ENCODE peak calls at places on chromosome 11, in five cellular contexts. One of them, this sample, is unnamed.

GRCh38 chr11:45872513-45873356 is 12.7 kb upstream of the MAPK8IP1 start:
- DNase-seq in GM23338: peak; percentile 95
- DNase-seq in fibroblast of lung: peak; percentile 86
- DNase-seq in GM12878: no peak
- DNase-seq in PC-3: peak; percentile 59
- DNase-seq in this sample: peak; percentile 23

GRCh38 chr11:46604796-46605195 is 11.0 kb upstream of the AMBRA1 start:
- DNase-seq in GM23338: no peak
- DNase-seq in fibroblast of lung: no peak
- DNase-seq in GM12878: no peak
- DNase-seq in PC-3: no peak
- DNase-seq in this sample: no peak

GRCh38 chr11:19519912-19520641 is 192.6 kb upstream of the NAV2 start:
- DNase-seq in GM23338: no peak
- DNase-seq in fibroblast of lung: peak; percentile 11
- DNase-seq in GM12878: no peak
- DNase-seq in PC-3: no peak
- DNase-seq in this sample: no peak

GRCh38 chr11:19460718-19461405 is 220.1 kb upstream of the E2F8 start:
- DNase-seq in GM23338: no peak
- DNase-seq in fibroblast of lung: peak; percentile 13
- DNase-seq in GM12878: no peak
- DNase-seq in PC-3: no peak
- DNase-seq in this sample: no peak

GRCh38 chr11:69352715-69353325 is 58.9 kb downstream of the MYEOV start:
- DNase-seq in GM23338: no peak
- DNase-seq in fibroblast of lung: peak; percentile 91
- DNase-seq in GM12878: no peak
- DNase-seq in PC-3: peak; percentile 96
- DNase-seq in this sample: peak; percentile 92

GRCh38 chr11:19164230-19164855 is 37.4 kb downstream of the CSRP3 start:
- DNase-seq in GM23338: no peak
- DNase-seq in fibroblast of lung: no peak
- DNase-seq in GM12878: no peak
- DNase-seq in PC-3: no peak
- DNase-seq in this sample: no peak

GRCh38 chr11:69088676-69089146 is 40.0 kb downstream of the TPCN2 start:
- DNase-seq in GM23338: peak; percentile 95
- DNase-seq in fibroblast of lung: peak; percentile 82
- DNase-seq in GM12878: peak; percentile 28
- DNase-seq in PC-3: peak; percentile 93
- DNase-seq in this sample: no peak

GRCh38 chr11:47399860-47400812 is 8.3 kb upstream of the SLC39A13 start:
- DNase-seq in GM23338: peak; percentile 75
- DNase-seq in fibroblast of lung: no peak
- DNase-seq in GM12878: no peak
- DNase-seq in PC-3: no peak
- DNase-seq in this sample: no peak

GRCh38 chr11:44988981-44989635 is 38.4 kb upstream of the TP53I11 start:
- DNase-seq in GM23338: no peak
- DNase-seq in fibroblast of lung: no peak
- DNase-seq in GM12878: no peak
- DNase-seq in PC-3: no peak
- DNase-seq in this sample: no peak

GRCh38 chr11:94803491-94803890 is 35.3 kb downstream of the AMOTL1 start:
- DNase-seq in GM23338: no peak
- DNase-seq in fibroblast of lung: no peak
- DNase-seq in GM12878: no peak
- DNase-seq in PC-3: no peak
- DNase-seq in this sample: no peak

GRCh38 chr11:59776210-59777066 is 21.3 kb downstream of the STX3 start:
- DNase-seq in GM23338: no peak
- DNase-seq in fibroblast of lung: peak; percentile 21
- DNase-seq in GM12878: no peak
- DNase-seq in PC-3: peak; percentile 99
- DNase-seq in this sample: peak; percentile 67

GRCh38 chr11:22192642-22193347 is at the start of gene ANO5:
- DNase-seq in GM23338: peak; percentile 81
- DNase-seq in fibroblast of lung: no peak
- DNase-seq in GM12878: no peak
- DNase-seq in PC-3: no peak
- DNase-seq in this sample: no peak

GRCh38 chr11:34245043-34245442 is 112.8 kb downstream of the ABTB2 start:
- DNase-seq in GM23338: no peak
- DNase-seq in fibroblast of lung: no peak
- DNase-seq in GM12878: no peak
- DNase-seq in PC-3: no peak
- DNase-seq in this sample: no peak

GRCh38 chr11:81995907-81996306 is 737.8 kb downstream of the FAM181B start:
- DNase-seq in GM23338: no peak
- DNase-seq in fibroblast of lung: peak; percentile 28
- DNase-seq in GM12878: no peak
- DNase-seq in PC-3: no peak
- DNase-seq in this sample: no peak

GRCh38 chr11:93216511-93217121 is 18.8 kb upstream of the SLC36A4 start:
- DNase-seq in GM23338: no peak
- DNase-seq in fibroblast of lung: no peak
- DNase-seq in GM12878: no peak
- DNase-seq in PC-3: no peak
- DNase-seq in this sample: no peak

GRCh38 chr11:42972741-42973140 is 339.1 kb upstream of the API5 start:
- DNase-seq in GM23338: no peak
- DNase-seq in fibroblast of lung: no peak
- DNase-seq in GM12878: no peak
- DNase-seq in PC-3: no peak
- DNase-seq in this sample: no peak

GRCh38 chr11:114060402-114061052 is 1.0 kb downstream of the ZBTB16 start:
- DNase-seq in GM23338: peak; percentile 51
- DNase-seq in fibroblast of lung: no peak
- DNase-seq in GM12878: no peak
- DNase-seq in PC-3: no peak
- DNase-seq in this sample: no peak

GRCh38 chr11:114059278-114059983 is at the start of gene ZBTB16:
- DNase-seq in GM23338: peak; percentile 92
- DNase-seq in fibroblast of lung: peak; percentile 95
- DNase-seq in GM12878: no peak
- DNase-seq in PC-3: no peak
- DNase-seq in this sample: no peak

GRCh38 chr11:114062272-114062671 is 2.8 kb downstream of the ZBTB16 start:
- DNase-seq in GM23338: no peak
- DNase-seq in fibroblast of lung: no peak
- DNase-seq in GM12878: no peak
- DNase-seq in PC-3: no peak
- DNase-seq in this sample: no peak

GRCh38 chr11:114059984-114060401 is 482 bp downstream of the ZBTB16 start:
- DNase-seq in GM23338: peak; percentile 53
- DNase-seq in fibroblast of lung: peak; percentile 53
- DNase-seq in GM12878: no peak
- DNase-seq in PC-3: no peak
- DNase-seq in this sample: no peak

GRCh38 chr11:114061053-114062049 is 1.8 kb downstream of the ZBTB16 start:
- DNase-seq in GM23338: peak; percentile 37
- DNase-seq in fibroblast of lung: peak; percentile 68
- DNase-seq in GM12878: no peak
- DNase-seq in PC-3: no peak
- DNase-seq in this sample: no peak
- TF ChIP-seq EZH2 in GM23338: peak; percentile 92
- TF ChIP-seq EZH2 in fibroblast of lung: peak; percentile 55
- TF ChIP-seq EZH2 in GM12878: no peak
- TF ChIP-seq EZH2 in PC-3: peak; percentile 81
- TF ChIP-seq EZH2 in this sample: no peak

GRCh38 chr11:39367526-39367925 is 2091.9 kb downstream of the LRRC4C start:
- DNase-seq in GM23338: no peak
- DNase-seq in fibroblast of lung: no peak
- DNase-seq in GM12878: no peak
- DNase-seq in PC-3: no peak
- DNase-seq in this sample: no peak
- H3K4me2 ChIP-seq in GM23338: no peak overlapping the region
- H3K4me2 ChIP-seq in fibroblast of lung: no peak overlapping the region
- H3K4me2 ChIP-seq in GM12878: no peak overlapping the region
- H3K4me2 ChIP-seq in PC-3: no peak overlapping the region
- H3K4me2 ChIP-seq in this sample: no peak overlapping the region

GRCh38 chr11:121570453-121570852 is 117.7 kb upstream of the SORL1-AS1 start:
- DNase-seq in GM23338: no peak
- DNase-seq in fibroblast of lung: no peak
- DNase-seq in GM12878: no peak
- DNase-seq in PC-3: no peak
- DNase-seq in this sample: no peak

GRCh38 chr11:121572581-121573059 is 119.9 kb upstream of the SORL1-AS1 start:
- DNase-seq in GM23338: peak; percentile 17
- DNase-seq in fibroblast of lung: no peak
- DNase-seq in GM12878: no peak
- DNase-seq in PC-3: no peak
- DNase-seq in this sample: no peak

GRCh38 chr11:121575250-121575962 is 122.6 kb upstream of the SORL1-AS1 start:
- DNase-seq in GM23338: no peak
- DNase-seq in fibroblast of lung: peak; percentile 89
- DNase-seq in GM12878: peak; percentile 74
- DNase-seq in PC-3: no peak
- DNase-seq in this sample: no peak

GRCh38 chr11:121567988-121568387 is 115.2 kb upstream of the SORL1-AS1 start:
- DNase-seq in GM23338: no peak
- DNase-seq in fibroblast of lung: no peak
- DNase-seq in GM12878: no peak
- DNase-seq in PC-3: peak; percentile 47
- DNase-seq in this sample: no peak

DNA sequence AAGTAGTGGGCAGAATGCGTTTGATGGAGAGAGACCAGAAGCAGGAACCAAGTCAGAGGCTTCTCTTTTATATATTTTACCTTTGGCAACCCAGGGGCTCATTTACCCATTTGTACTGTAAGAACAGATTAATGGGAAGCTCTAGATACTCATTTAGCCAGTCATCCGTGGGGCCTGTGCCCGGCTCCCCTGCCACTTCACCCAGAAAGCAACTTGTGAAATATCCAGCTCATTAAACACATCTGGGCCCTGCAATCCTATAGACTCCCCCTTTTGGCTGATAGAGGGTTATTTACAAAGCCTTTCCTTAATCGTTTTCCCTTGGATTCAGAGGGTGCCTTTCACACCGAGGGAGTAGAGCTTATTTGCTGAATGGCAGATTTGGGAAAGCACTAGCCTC is 118.7 kb upstream of the SORL1-AS1 start:
- DNase-seq in GM23338: no peak
- DNase-seq in fibroblast of lung: no peak
- DNase-seq in GM12878: no peak
- DNase-seq in PC-3: no peak
- DNase-seq in this sample: no peak
- TF ChIP-seq CTCF in GM23338: no peak
- TF ChIP-seq CTCF in fibroblast of lung: no peak
- TF ChIP-seq CTCF in GM12878: no peak
- TF ChIP-seq CTCF in PC-3: no peak
- TF ChIP-seq CTCF in this sample: no peak

DNA sequence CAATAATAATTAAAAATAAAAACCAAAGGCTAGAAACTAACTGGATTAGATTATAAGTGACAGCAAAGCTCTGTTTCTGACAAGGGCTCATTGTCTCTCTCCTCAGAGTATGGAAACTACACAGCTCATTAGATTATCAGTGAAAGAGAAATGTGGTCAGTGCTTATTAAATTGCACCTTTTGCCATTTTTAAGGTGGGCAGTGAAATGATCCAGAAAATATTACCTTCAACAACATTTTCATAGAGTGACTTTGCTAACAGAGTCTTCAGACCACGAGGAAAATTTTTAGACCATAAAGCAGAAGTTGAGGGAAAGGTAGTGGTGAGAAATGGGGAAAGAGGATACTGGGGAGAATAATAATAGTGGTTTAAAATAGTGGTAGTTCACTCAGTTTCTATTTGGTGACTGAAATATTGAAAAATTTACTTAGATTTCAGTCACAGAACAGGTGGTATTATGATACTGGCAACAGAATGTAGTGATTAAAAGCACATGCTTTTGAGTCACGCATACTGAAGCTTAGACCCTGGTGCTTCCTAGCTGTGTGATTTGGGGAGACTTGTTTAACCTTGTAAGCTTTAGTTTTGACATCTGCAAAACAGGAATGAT is 684.0 kb upstream of the CCDC90B start:
- DNase-seq in GM23338: no peak
- DNase-seq in fibroblast of lung: no peak
- DNase-seq in GM12878: peak; percentile 63
- DNase-seq in PC-3: no peak
- DNase-seq in this sample: no peak
- TF ChIP-seq EZH2 in GM23338: no peak
- TF ChIP-seq EZH2 in fibroblast of lung: no peak
- TF ChIP-seq EZH2 in GM12878: no peak
- TF ChIP-seq EZH2 in PC-3: no peak
- TF ChIP-seq EZH2 in this sample: no peak

DNA sequence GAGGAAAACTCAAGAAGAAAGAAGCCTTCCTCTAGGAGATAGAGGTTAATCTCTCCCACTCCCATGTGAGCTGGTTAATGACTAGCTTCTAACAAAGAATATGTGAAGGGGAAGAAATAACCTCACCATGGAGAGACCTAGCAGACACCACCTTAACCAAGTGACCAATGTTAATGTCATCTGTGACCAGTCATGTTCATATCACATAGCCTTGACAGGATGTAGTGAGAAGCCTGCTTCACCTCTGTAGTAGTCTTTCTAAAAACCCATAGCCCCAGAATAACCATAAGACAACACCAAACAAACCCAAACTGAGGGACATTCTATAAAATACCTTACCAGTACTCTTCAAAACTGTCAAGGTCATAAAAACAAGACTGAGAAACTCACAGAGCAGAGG is 21.5 kb upstream of the POU2AF1 start:
- DNase-seq in GM23338: no peak
- DNase-seq in fibroblast of lung: no peak
- DNase-seq in GM12878: no peak
- DNase-seq in PC-3: no peak
- DNase-seq in this sample: no peak
- H3K4me2 ChIP-seq in GM23338: no peak overlapping the region
- H3K4me2 ChIP-seq in fibroblast of lung: no peak overlapping the region
- H3K4me2 ChIP-seq in GM12878: peak overlapping the region; percentile 70
- H3K4me2 ChIP-seq in PC-3: no peak overlapping the region
- H3K4me2 ChIP-seq in this sample: no peak overlapping the region